ENCODE peak calls at places on chromosome 20, in four cellular contexts. F is NCI-H748 treated with DMSO at 0.1 percent for 48 hours, G is HCT116, N is astrocyte of the spinal cord. V is an unnamed sample.

GRCh38 chr20:2431185-2431584 is 39.4 kb downstream of the SNRPB start:
- DNase-seq in F (no peak), G (no peak), N (no peak), V (no peak)

GRCh38 chr20:1417273-1417672 is 24.4 kb upstream of the FKBP1A start:
- DNase-seq in F (no peak), G (peak; percentile 38), N (peak; percentile 46), V (peak; percentile 49)

GRCh38 chr20:32727663-32728062 is 15.6 kb downstream of the COMMD7 start:
- DNase-seq in F (no peak), G (no peak), N (peak; percentile 93), V (peak; percentile 93)

GRCh38 chr20:45611054-45611453 is 18.5 kb upstream of the WFDC10A start:
- DNase-seq in F (no peak), G (peak; percentile 39), N (peak; percentile 54), V (peak; percentile 75)

GRCh38 chr20:10447028-10447427 is 11.9 kb downstream of the SLX4IP start:
- DNase-seq in F (peak; percentile 17), G (peak; percentile 67), N (peak; percentile 79), V (peak; percentile 84)

GRCh38 chr20:50380697-50381040 is 129.5 kb upstream of the PTPN1 start:
- DNase-seq in F (no peak), G (no peak), N (peak; percentile 26), V (peak; percentile 65)

GRCh38 chr20:32636278-32636677 is 37.5 kb downstream of the C20orf203 start:
- DNase-seq in F (no peak), G (no peak), N (peak; percentile 9), V (peak; percentile 44)

GRCh38 chr20:41717464-41717863 is 99.3 kb upstream of the CHD6 start:
- DNase-seq in F (peak; percentile 96), G (no peak), N (no peak), V (no peak)

GRCh38 chr20:1062334-1063015 is 55.9 kb upstream of the PSMF1 start:
- DNase-seq in F (no peak), G (no peak), N (no peak), V (no peak)

GRCh38 chr20:48635791-48636267 is 192.0 kb downstream of the PREX1 start:
- DNase-seq in F (no peak), G (peak; percentile 16), N (peak; percentile 50), V (peak; percentile 31)

GRCh38 chr20:32519367-32519730 is 65.8 kb downstream of the NOL4L start:
- DNase-seq in F (no peak), G (no peak), N (no peak), V (no peak)

GRCh38 chr20:17662333-17663039 is 19.6 kb downstream of the RRBP1 start:
- DNase-seq in F (no peak), G (no peak), N (peak; percentile 58), V (peak; percentile 48)

GRCh38 chr20:6692566-6693168 is 74.8 kb upstream of the BMP2 start:
- DNase-seq in F (no peak), G (no peak), N (no peak), V (no peak)

GRCh38 chr20:55252525-55252924 is 752.8 kb downstream of the CBLN4 start:
- DNase-seq in F (no peak), G (no peak), N (no peak), V (no peak)

GRCh38 chr20:44465001-44465560 is 10.6 kb upstream of the TTPAL start:
- DNase-seq in F (no peak), G (no peak), N (no peak), V (no peak)

GRCh38 chr20:51542033-51542893 is at the start of gene NFATC2:
- DNase-seq in F (no peak), G (no peak), N (no peak), V (no peak)

GRCh38 chr20:12827796-12828406 is 180.9 kb upstream of the SPTLC3 start:
- DNase-seq in F (no peak), G (no peak), N (no peak), V (no peak)

GRCh38 chr20:21361266-21361665 is 36.1 kb downstream of the NKX2-4 start:
- DNase-seq in F (no peak), G (no peak), N (no peak), V (peak; percentile 80)

GRCh38 chr20:58838174-58838573 is 12.5 kb downstream of the GNAS-AS1 start:
- DNase-seq in F (no peak), G (no peak), N (no peak), V (no peak)

GRCh38 chr20:3367125-3367524 is 40.3 kb downstream of the DNAAF9 start:
- DNase-seq in F (no peak), G (no peak), N (no peak), V (no peak)

GRCh38 chr20:45833883-45834796 is 541 bp downstream of the SNX21 start:
- DNase-seq in F (peak; percentile 32), G (no peak), N (peak; percentile 70), V (peak; percentile 49)